ENCODE peak calls at places on chromosome X, in eight cellular contexts. R is upper lobe of left lung, P is lower leg skin, U is uterus, J is tibial nerve, Y is A549, M is heart left ventricle, D is Peyer's patch. S is an unnamed sample.

GRCh38 chrX:13110427-13111324 is 66.3 kb upstream of the FAM9C start:
- DNase-seq in R (peak), P (peak), U (peak), J (peak), Y (peak), M (no peak), D (no peak), S (no peak)

GRCh38 chrX:69158166-69159040 is 6.8 kb downstream of the PJA1 start:
- DNase-seq in R (peak), P (peak), U (peak), J (peak), Y (peak), M (no peak), D (no peak), S (peak)

GRCh38 chrX:136954930-136955329 is 74.4 kb upstream of the RBMX start:
- DNase-seq in R (no peak), P (no peak), U (no peak), J (no peak), Y (no peak), M (no peak), D (no peak), S (no peak)

GRCh38 chrX:51568586-51568985 is 50.1 kb downstream of the CENPVL3 start:
- DNase-seq in R (no peak), P (no peak), U (no peak), J (no peak), Y (no peak), M (no peak), D (no peak), S (no peak)

GRCh38 chrX:107684956-107685385 is 56.7 kb downstream of the PRPS1 start:
- DNase-seq in R (peak), P (peak), U (peak), J (peak), Y (no peak), M (peak), D (peak), S (no peak)

GRCh38 chrX:12118134-12118533 is 20.1 kb upstream of the FRMPD4 start:
- DNase-seq in R (no peak), P (no peak), U (no peak), J (no peak), Y (no peak), M (no peak), D (no peak), S (no peak)

GRCh38 chrX:1387141-1387776 is 4.7 kb downstream of the SLC25A6 start:
- DNase-seq in R (peak), P (peak), U (no peak), J (no peak), Y (no peak), M (peak), D (peak), S (no peak)

GRCh38 chrX:31099536-31100090 is 27.8 kb upstream of the FTHL17 start:
- DNase-seq in R (no peak), P (no peak), U (no peak), J (no peak), Y (no peak), M (no peak), D (no peak), S (no peak)

GRCh38 chrX:103637604-103638338 is 9.0 kb downstream of the TCEAL1 start:
- DNase-seq in R (no peak), P (no peak), U (no peak), J (no peak), Y (no peak), M (no peak), D (no peak), S (no peak)

GRCh38 chrX:63889001-63889400 is 104.0 kb upstream of the ARHGEF9 start:
- DNase-seq in R (no peak), P (no peak), U (no peak), J (no peak), Y (no peak), M (no peak), D (no peak), S (no peak)
- TF ChIP-seq POLR2A in R (no peak), P (no peak), U (no peak), J (no peak), Y (no peak), M (no peak), D (no peak), S (no peak)

GRCh38 chrX:132369650-132370049 is 119.2 kb downstream of the MBNL3 start:
- DNase-seq in R (no peak), P (no peak), U (no peak), J (no peak), Y (no peak), M (no peak), D (no peak), S (no peak)
- TF ChIP-seq POLR2A in R (no peak), P (no peak), U (no peak), J (no peak), Y (no peak), M (no peak), D (no peak), S (no peak)

GRCh38 chrX:10014462-10015373 is 47.6 kb downstream of the CLDN34 start:
- DNase-seq in R (peak), P (peak), U (peak), J (peak), Y (peak), M (peak), D (peak), S (no peak)
- TF ChIP-seq POLR2A in R (peak), P (no peak), U (peak), J (peak), Y (peak), M (peak), D (no peak), S (peak)

GRCh38 chrX:139864613-139865012 is 68.2 kb downstream of the ATP11C start:
- DNase-seq in R (no peak), P (no peak), U (no peak), J (no peak), Y (no peak), M (no peak), D (no peak), S (no peak)

GRCh38 chrX:139862208-139862607 is 70.6 kb downstream of the ATP11C start:
- DNase-seq in R (no peak), P (no peak), U (no peak), J (no peak), Y (no peak), M (no peak), D (no peak), S (no peak)
- TF ChIP-seq POLR2A in R (no peak), P (no peak), U (no peak), J (no peak), Y (no peak), M (no peak), D (no peak), S (no peak)

GRCh38 chrX:25015486-25016360 is at the start of gene ARX:
- DNase-seq in R (peak), P (no peak), U (no peak), J (no peak), Y (peak), M (no peak), D (peak), S (no peak)
- TF ChIP-seq POLR2A in R (no peak), P (no peak), U (no peak), J (no peak), Y (no peak), M (no peak), D (no peak), S (no peak)